ENCODE peak calls at places on chromosomes 4 and X, in five cellular contexts. E is stimulated activated CD4-positive, alpha-beta T cell treated with anti-CD3 and anti-CD28 coated beads, Interleukin-4, amount 100 ng/mL, for 48 hours; P is mucosa of gallbladder; T is posterior cingulate gyrus; R is GM04504. Q is an unnamed sample.
A peak's percentile ranks its signal among the peaks of the same experiment; 100 is the strongest.

GRCh38 chr4:185716008-185716976 is 95.7 kb downstream of the SORBS2 start:
- DNase-seq in E (no peak), P (no peak), T (no peak), R (no peak), Q (no peak)

GRCh38 chr4:184824081-184824775 is 1.5 kb downstream of the ACSL1 start:
- DNase-seq in E (no peak), P (no peak), T (no peak), R (no peak), Q (no peak)

GRCh38 chr4:76622126-76622525 is 187.1 kb downstream of the SHROOM3 start:
- DNase-seq in E (no peak), P (no peak), T (no peak), R (no peak), Q (no peak)

GRCh38 chr4:20591571-20592455 is 108.4 kb upstream of the PACRGL start:
- DNase-seq in E (no peak), P (no peak), T (no peak), R (no peak), Q (no peak)

GRCh38 chr4:98447648-98448047 is 186.5 kb downstream of the RAP1GDS1 start:
- DNase-seq in E (no peak), P (no peak), T (no peak), R (no peak), Q (no peak)

GRCh38 chr4:115675721-115676120 is 562.3 kb upstream of the NDST4 start:
- DNase-seq in E (no peak), P (no peak), T (no peak), R (no peak), Q (no peak)

GRCh38 chr4:4941741-4942140 is 77.5 kb downstream of the CYTL1 start:
- DNase-seq in E (no peak), P (no peak), T (no peak), R (no peak), Q (no peak)

GRCh38 chr4:114807759-114808404 is 209.3 kb downstream of the UGT8 start:
- DNase-seq in E (peak; percentile 1), P (no peak), T (peak; percentile 21), R (peak; percentile 6), Q (no peak)

GRCh38 chr4:5773271-5773555 is 62.2 kb downstream of the EVC start:
- DNase-seq in E (no peak), P (no peak), T (no peak), R (no peak), Q (no peak)

GRCh38 chrX:40281341-40282005 is 183.7 kb upstream of the BCOR start:
- DNase-seq in E (no peak), P (no peak), T (no peak), R (no peak), Q (no peak)

GRCh38 chr4:174259580-174259979 is 23.9 kb downstream of the FBXO8 start:
- DNase-seq in E (no peak), P (no peak), T (no peak), R (no peak), Q (no peak)

GRCh38 chr4:137200322-137200721 is 332.0 kb downstream of the PCDH18 start:
- DNase-seq in E (no peak), P (no peak), T (no peak), R (no peak), Q (no peak)

GRCh38 chrX:6803607-6804006 is 268.7 kb upstream of the VCX3A start:
- DNase-seq in E (no peak), P (no peak), T (no peak), R (no peak), Q (no peak)

GRCh38 chrX:19059063-19059462 is 63.2 kb downstream of the ADGRG2 start:
- DNase-seq in E (no peak), P (no peak), T (no peak), R (no peak), Q (no peak)

GRCh38 chr4:55445921-55446577 is 50.3 kb downstream of the TMEM165 start:
- DNase-seq in E (no peak), P (no peak), T (no peak), R (peak; percentile 59), Q (peak; percentile 70)

GRCh38 chrX:101729986-101730385 is 70.3 kb upstream of the ARMCX2 start:
- DNase-seq in E (no peak), P (no peak), T (no peak), R (no peak), Q (no peak)

GRCh38 chrX:3184176-3184930 is 143.1 kb downstream of the ARSF start:
- DNase-seq in E (no peak), P (peak; percentile 13), T (no peak), R (peak; percentile 89), Q (peak; percentile 67)

GRCh38 chr4:139247241-139247640 is 32.8 kb downstream of the MGARP start:
- DNase-seq in E (no peak), P (no peak), T (no peak), R (no peak), Q (no peak)

GRCh38 chr4:55255171-55255570 is 90.9 kb upstream of the SRD5A3 start:
- DNase-seq in E (no peak), P (no peak), T (no peak), R (peak; percentile 63), Q (peak; percentile 55)

GRCh38 chrX:4277122-4277521 is 563.7 kb upstream of the PRKX start:
- DNase-seq in E (no peak), P (no peak), T (no peak), R (no peak), Q (no peak)

GRCh38 chr4:184755278-184755677 is 21.4 kb upstream of the CENPU start:
- DNase-seq in E (no peak), P (no peak), T (no peak), R (peak; percentile 60), Q (no peak)

GRCh38 chrX:22313757-22314156 is 41.0 kb downstream of the CBLL2 start:
- DNase-seq in E (no peak), P (no peak), T (no peak), R (no peak), Q (no peak)

GRCh38 chrX:9966775-9967408 is at the start of gene CLDN34:
- DNase-seq in E (no peak), P (no peak), T (no peak), R (no peak), Q (no peak)

GRCh38 chrX:132491191-132491590 is 2.4 kb upstream of the MBNL3 start:
- DNase-seq in E (no peak), P (peak; percentile 19), T (no peak), R (no peak), Q (no peak)

Q was measured in AG04449.